ENCODE peak calls at places on chromosome 10, in five cellular contexts. One of them, this sample, is unnamed.

GRCh38 chr10:103661198-103661950 is 167.9 kb downstream of the NEURL1 start:
- DNase-seq in right cardiac atrium: peak; percentile 79
- DNase-seq in AG04450: peak; percentile 88
- DNase-seq in fibroblast of lung: peak; percentile 88
- DNase-seq in IMR-90: peak; percentile 94
- DNase-seq in this sample: peak; percentile 87

GRCh38 chr10:128078136-128078969 is 47.9 kb downstream of the MKI67 start:
- DNase-seq in fibroblast of lung: peak; percentile 13
- DNase-seq in right cardiac atrium: no peak
- DNase-seq in AG04450: peak; percentile 7
- DNase-seq in IMR-90: peak; percentile 37
- DNase-seq in this sample: no peak

GRCh38 chr10:12499587-12499986 is 150.2 kb downstream of the CAMK1D start:
- DNase-seq in right cardiac atrium: peak; percentile 35
- DNase-seq in IMR-90: no peak
- DNase-seq in AG04450: no peak
- DNase-seq in fibroblast of lung: no peak
- DNase-seq in this sample: no peak

GRCh38 chr10:121057291-121057690 is 206.1 kb downstream of the WDR11 start:
- DNase-seq in right cardiac atrium: no peak
- DNase-seq in fibroblast of lung: no peak
- DNase-seq in IMR-90: no peak
- DNase-seq in AG04450: no peak
- DNase-seq in this sample: no peak

GRCh38 chr10:97234403-97234802 is 48.6 kb upstream of the SLIT1 start:
- DNase-seq in AG04450: peak; percentile 21
- DNase-seq in right cardiac atrium: no peak
- DNase-seq in fibroblast of lung: peak; percentile 33
- DNase-seq in IMR-90: peak; percentile 64
- DNase-seq in this sample: no peak

GRCh38 chr10:116521424-116522305 is 24.1 kb upstream of the PNLIP start:
- DNase-seq in AG04450: peak; percentile 15
- DNase-seq in IMR-90: peak; percentile 52
- DNase-seq in right cardiac atrium: no peak
- DNase-seq in fibroblast of lung: peak; percentile 27
- DNase-seq in this sample: peak; percentile 2

GRCh38 chr10:69439813-69440506 is 11.3 kb upstream of the TSPAN15 start:
- DNase-seq in fibroblast of lung: no peak
- DNase-seq in IMR-90: no peak
- DNase-seq in right cardiac atrium: no peak
- DNase-seq in AG04450: no peak
- DNase-seq in this sample: peak; percentile 40

GRCh38 chr10:30529373-30529998 is 95.5 kb downstream of the MAP3K8 start:
- DNase-seq in AG04450: no peak
- DNase-seq in IMR-90: no peak
- DNase-seq in fibroblast of lung: no peak
- DNase-seq in right cardiac atrium: peak; percentile 66
- DNase-seq in this sample: no peak

GRCh38 chr10:59227136-59227673 is 50.8 kb downstream of the PHYHIPL start:
- DNase-seq in AG04450: no peak
- DNase-seq in IMR-90: no peak
- DNase-seq in right cardiac atrium: no peak
- DNase-seq in fibroblast of lung: no peak
- DNase-seq in this sample: no peak

GRCh38 chr10:14362098-14362497 is 31.4 kb upstream of the FRMD4A start:
- DNase-seq in AG04450: no peak
- DNase-seq in IMR-90: peak; percentile 35
- DNase-seq in right cardiac atrium: no peak
- DNase-seq in fibroblast of lung: peak; percentile 66
- DNase-seq in this sample: no peak

GRCh38 chr10:35898722-35899485 is 256.8 kb upstream of the FZD8 start:
- DNase-seq in right cardiac atrium: peak; percentile 23
- DNase-seq in AG04450: no peak
- DNase-seq in IMR-90: no peak
- DNase-seq in fibroblast of lung: no peak
- DNase-seq in this sample: no peak

GRCh38 chr10:110017940-110018339 is 10.2 kb downstream of the ADD3 start:
- DNase-seq in fibroblast of lung: no peak
- DNase-seq in right cardiac atrium: no peak
- DNase-seq in AG04450: no peak
- DNase-seq in IMR-90: no peak
- DNase-seq in this sample: no peak

GRCh38 chr10:11756766-11757315 is 14.7 kb downstream of the ECHDC3 start:
- DNase-seq in fibroblast of lung: no peak
- DNase-seq in AG04450: no peak
- DNase-seq in IMR-90: no peak
- DNase-seq in right cardiac atrium: no peak
- DNase-seq in this sample: no peak

GRCh38 chr10:2948127-2948854 is 119.1 kb upstream of the PFKP start:
- DNase-seq in IMR-90: no peak
- DNase-seq in fibroblast of lung: no peak
- DNase-seq in right cardiac atrium: no peak
- DNase-seq in AG04450: no peak
- DNase-seq in this sample: no peak

GRCh38 chr10:30027057-30028005 is 32.1 kb downstream of the JCAD start:
- DNase-seq in AG04450: no peak
- DNase-seq in IMR-90: no peak
- DNase-seq in fibroblast of lung: no peak
- DNase-seq in right cardiac atrium: peak; percentile 66
- DNase-seq in this sample: no peak

GRCh38 chr10:69004821-69005220 is 16.2 kb downstream of the KIFBP start:
- DNase-seq in right cardiac atrium: no peak
- DNase-seq in fibroblast of lung: peak; percentile 34
- DNase-seq in IMR-90: peak; percentile 73
- DNase-seq in AG04450: peak; percentile 24
- DNase-seq in this sample: no peak

GRCh38 chr10:126216221-126216701 is 172.0 kb downstream of the ADAM12 start:
- DNase-seq in AG04450: no peak
- DNase-seq in IMR-90: peak; percentile 28
- DNase-seq in right cardiac atrium: no peak
- DNase-seq in fibroblast of lung: peak; percentile 86
- DNase-seq in this sample: no peak

GRCh38 chr10:89888647-89889046 is 187.3 kb downstream of the KIF20B start:
- DNase-seq in AG04450: no peak
- DNase-seq in IMR-90: no peak
- DNase-seq in fibroblast of lung: no peak
- DNase-seq in right cardiac atrium: no peak
- DNase-seq in this sample: no peak

GRCh38 chr10:121324678-121325213 is 273.5 kb downstream of the FGFR2 start:
- DNase-seq in fibroblast of lung: no peak
- DNase-seq in AG04450: no peak
- DNase-seq in right cardiac atrium: no peak
- DNase-seq in IMR-90: no peak
- DNase-seq in this sample: no peak

GRCh38 chr10:60574388-60574787 is 184.7 kb upstream of the ANK3 start:
- DNase-seq in right cardiac atrium: no peak
- DNase-seq in AG04450: no peak
- DNase-seq in fibroblast of lung: no peak
- DNase-seq in IMR-90: no peak
- DNase-seq in this sample: no peak

GRCh38 chr10:14039968-14040668 is 290.6 kb downstream of the FRMD4A start:
- DNase-seq in right cardiac atrium: no peak
- DNase-seq in fibroblast of lung: peak; percentile 87
- DNase-seq in IMR-90: peak; percentile 80
- DNase-seq in AG04450: peak; percentile 24
- DNase-seq in this sample: peak; percentile 95

GRCh38 chr10:110313674-110314073 is 9.0 kb upstream of the SMNDC1 start:
- DNase-seq in IMR-90: no peak
- DNase-seq in fibroblast of lung: no peak
- DNase-seq in right cardiac atrium: no peak
- DNase-seq in AG04450: no peak
- DNase-seq in this sample: no peak

GRCh38 chr10:30029890-30030261 is 29.5 kb downstream of the JCAD start:
- DNase-seq in fibroblast of lung: no peak
- DNase-seq in AG04450: no peak
- DNase-seq in IMR-90: no peak
- DNase-seq in right cardiac atrium: no peak
- DNase-seq in this sample: no peak

GRCh38 chr10:91552706-91553105 is 80.2 kb downstream of the PPP1R3C start:
- DNase-seq in AG04450: no peak
- DNase-seq in IMR-90: peak; percentile 18
- DNase-seq in right cardiac atrium: peak; percentile 47
- DNase-seq in fibroblast of lung: no peak
- DNase-seq in this sample: no peak

GRCh38 chr10:132788180-132788830 is 2.4 kb upstream of the NKX6-2 start:
- DNase-seq in IMR-90: peak; percentile 16
- DNase-seq in right cardiac atrium: no peak
- DNase-seq in fibroblast of lung: peak; percentile 18
- DNase-seq in AG04450: no peak
- DNase-seq in this sample: no peak

GRCh38 chr10:128863411-128863810 is 603.6 kb upstream of the MGMT start:
- DNase-seq in right cardiac atrium: no peak
- DNase-seq in AG04450: no peak
- DNase-seq in IMR-90: no peak
- DNase-seq in fibroblast of lung: no peak
- DNase-seq in this sample: no peak

GRCh38 chr10:126247454-126247975 is 140.8 kb downstream of the ADAM12 start:
- DNase-seq in fibroblast of lung: peak; percentile 100
- DNase-seq in right cardiac atrium: peak; percentile 84
- DNase-seq in IMR-90: peak; percentile 100
- DNase-seq in AG04450: peak; percentile 93
- DNase-seq in this sample: peak; percentile 99

GRCh38 chr10:84156768-84157167 is 16.8 kb upstream of the GPR15LG start:
- DNase-seq in IMR-90: peak; percentile 10
- DNase-seq in AG04450: no peak
- DNase-seq in fibroblast of lung: no peak
- DNase-seq in right cardiac atrium: no peak
- DNase-seq in this sample: no peak

GRCh38 chr10:49738616-49739360 is 23.3 kb downstream of the OGDHL start:
- DNase-seq in AG04450: no peak
- DNase-seq in right cardiac atrium: no peak
- DNase-seq in fibroblast of lung: no peak
- DNase-seq in IMR-90: no peak
- DNase-seq in this sample: no peak

GRCh38 chr10:1538531-1539061 is 198.7 kb downstream of the ADARB2 start:
- DNase-seq in fibroblast of lung: no peak
- DNase-seq in IMR-90: no peak
- DNase-seq in right cardiac atrium: no peak
- DNase-seq in AG04450: no peak
- DNase-seq in this sample: no peak

GRCh38 chr10:14173391-14173705 is 157.4 kb downstream of the FRMD4A start:
- DNase-seq in AG04450: no peak
- DNase-seq in right cardiac atrium: no peak
- DNase-seq in IMR-90: peak; percentile 35
- DNase-seq in fibroblast of lung: peak; percentile 51
- DNase-seq in this sample: no peak

GRCh38 chr10:43278216-43278615 is 11.4 kb upstream of the RASGEF1A start:
- DNase-seq in IMR-90: no peak
- DNase-seq in right cardiac atrium: no peak
- DNase-seq in fibroblast of lung: no peak
- DNase-seq in AG04450: no peak
- DNase-seq in this sample: no peak
- H3K27me3 ChIP-seq in IMR-90: peaks cover 4% of the 10 kb centered on the region
- H3K27me3 ChIP-seq in right cardiac atrium: peaks cover 3% of the 10 kb centered on the region
- H3K27me3 ChIP-seq in fibroblast of lung: no peaks in the 10 kb centered on the region
- H3K27me3 ChIP-seq in AG04450: no peaks in the 10 kb centered on the region
- H3K27me3 ChIP-seq in this sample: peaks cover 3% of the 10 kb centered on the region

GRCh38 chr10:101293007-101293723 is 60.8 kb upstream of the BTRC start:
- DNase-seq in IMR-90: no peak
- DNase-seq in fibroblast of lung: no peak
- DNase-seq in right cardiac atrium: no peak
- DNase-seq in AG04450: no peak
- DNase-seq in this sample: no peak
- H3K4me3 ChIP-seq in IMR-90: no peak overlapping the region
- H3K4me3 ChIP-seq in fibroblast of lung: no peak overlapping the region
- H3K4me3 ChIP-seq in right cardiac atrium: peak overlapping the region; percentile 87
- H3K4me3 ChIP-seq in AG04450: no peak overlapping the region
- H3K4me3 ChIP-seq in this sample: no peak overlapping the region

GRCh38 chr10:114044251-114045070 is 795 bp downstream of the ADRB1 start:
- DNase-seq in right cardiac atrium: peak; percentile 35
- DNase-seq in IMR-90: no peak
- DNase-seq in AG04450: no peak
- DNase-seq in fibroblast of lung: no peak
- DNase-seq in this sample: no peak
- H3K27me3 ChIP-seq in right cardiac atrium: no peaks in the 10 kb centered on the region
- H3K27me3 ChIP-seq in IMR-90: peaks cover 55% of the 10 kb centered on the region
- H3K27me3 ChIP-seq in AG04450: peaks cover 61% of the 10 kb centered on the region
- H3K27me3 ChIP-seq in fibroblast of lung: peaks cover 31% of the 10 kb centered on the region
- H3K27me3 ChIP-seq in this sample: peaks cover 32% of the 10 kb centered on the region

GRCh38 chr10:70889291-70889690 is 926 bp upstream of the PCBD1 start:
- DNase-seq in fibroblast of lung: no peak
- DNase-seq in IMR-90: no peak
- DNase-seq in AG04450: no peak
- DNase-seq in right cardiac atrium: no peak
- DNase-seq in this sample: no peak
- H3K4me3 ChIP-seq in fibroblast of lung: no peak overlapping the region
- H3K4me3 ChIP-seq in IMR-90: no peak overlapping the region
- H3K4me3 ChIP-seq in AG04450: no peak overlapping the region
- H3K4me3 ChIP-seq in right cardiac atrium: no peak overlapping the region
- H3K4me3 ChIP-seq in this sample: no peak overlapping the region

GRCh38 chr10:123930340-123931001 is 38.9 kb upstream of the CPXM2 start:
- DNase-seq in AG04450: no peak
- DNase-seq in fibroblast of lung: peak; percentile 12
- DNase-seq in right cardiac atrium: no peak
- DNase-seq in IMR-90: peak; percentile 15
- DNase-seq in this sample: peak; percentile 94
- H3K27me3 ChIP-seq in AG04450: no peaks in the 10 kb centered on the region
- H3K27me3 ChIP-seq in fibroblast of lung: no peaks in the 10 kb centered on the region
- H3K27me3 ChIP-seq in right cardiac atrium: peaks cover 3% of the 10 kb centered on the region
- H3K27me3 ChIP-seq in IMR-90: no peaks in the 10 kb centered on the region
- H3K27me3 ChIP-seq in this sample: no peaks in the 10 kb centered on the region

DNA sequence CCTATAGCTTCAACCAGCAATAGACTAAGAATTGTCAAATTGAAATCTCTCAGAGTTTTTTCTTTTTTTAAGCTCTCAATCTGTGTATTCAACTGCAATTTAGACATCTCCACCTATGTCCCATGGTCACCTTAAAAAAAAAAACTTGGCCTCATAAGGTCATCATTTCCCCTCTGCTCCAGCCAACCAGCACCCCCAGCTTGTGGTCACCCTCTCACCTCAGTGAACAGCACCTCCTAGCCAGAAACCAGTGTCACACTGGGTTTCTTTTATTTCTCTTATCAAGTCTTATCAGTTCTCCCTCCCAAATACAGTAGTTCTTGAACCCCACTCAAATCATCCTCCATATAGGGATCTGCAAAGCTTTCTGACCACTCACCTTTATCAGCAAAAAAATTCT is 4.0 kb downstream of the ITGB1 start:
- DNase-seq in right cardiac atrium: no peak
- DNase-seq in AG04450: no peak
- DNase-seq in fibroblast of lung: no peak
- DNase-seq in IMR-90: no peak
- DNase-seq in this sample: no peak
- H3K4me3 ChIP-seq in right cardiac atrium: no peak overlapping the region
- H3K4me3 ChIP-seq in AG04450: peak overlapping the region; percentile 79
- H3K4me3 ChIP-seq in fibroblast of lung: peak overlapping the region; percentile 77
- H3K4me3 ChIP-seq in IMR-90: no peak overlapping the region
- H3K4me3 ChIP-seq in this sample: no peak overlapping the region

GRCh38 chr10:113553149-113553548 is 296 bp downstream of the HABP2 start:
- DNase-seq in IMR-90: no peak
- DNase-seq in AG04450: no peak
- DNase-seq in fibroblast of lung: no peak
- DNase-seq in right cardiac atrium: no peak
- DNase-seq in this sample: no peak
- H3K27me3 ChIP-seq in IMR-90: peaks cover 3% of the 10 kb centered on the region
- H3K27me3 ChIP-seq in AG04450: peaks cover 5% of the 10 kb centered on the region
- H3K27me3 ChIP-seq in fibroblast of lung: peaks cover under 1% of the 10 kb centered on the region
- H3K27me3 ChIP-seq in right cardiac atrium: no peaks in the 10 kb centered on the region
- H3K27me3 ChIP-seq in this sample: peaks cover 2% of the 10 kb centered on the region